ENCODE peak calls at places on chromosomes 16 and 17, in six cellular contexts. S is AG08396; O is NCI-H2171; E is NCI-H524 treated with DMSO at 0.1 percent for 48 hours; T is nucleus accumbens; Q is activated CD8-positive, alpha-beta T cell treated with anti-CD3 and anti-CD28 coated beads, Interleukin-2, amount 10 ng/mL, durations not matched to agents 7 days and 5 days. A is an unnamed sample.

GRCh38 chr16:70304892-70305448 is 6.0 kb downstream of the DDX19B start:
- DNase-seq in E (no peak), S (no peak), T (no peak), Q (no peak), O (no peak), A (no peak)

GRCh38 chr17:60043846-60044245 is 34.9 kb downstream of the HEATR6 start:
- DNase-seq in Q (no peak), O (no peak), E (no peak), T (no peak), S (no peak), A (no peak)

GRCh38 chr17:76840443-76840767 is 27.8 kb upstream of the MGAT5B start:
- DNase-seq in O (no peak), Q (no peak), E (no peak), S (no peak), T (no peak), A (no peak)

GRCh38 chr17:6454495-6455320 is 10.5 kb downstream of the PIMREG start:
- DNase-seq in O (no peak), E (no peak), Q (no peak), S (no peak), T (no peak), A (no peak)

GRCh38 chr16:48810803-48811453 is 200.9 kb upstream of the N4BP1 start:
- DNase-seq in T (no peak), Q (no peak), S (no peak), O (no peak), E (no peak), A (no peak)

GRCh38 chr17:54426287-54426886 is 474.3 kb upstream of the TOM1L1 start:
- DNase-seq in O (no peak), Q (no peak), S (no peak), E (peak), T (no peak), A (no peak)

GRCh38 chr16:72877374-72878028 is 170.4 kb downstream of the ZFHX3 start:
- DNase-seq in T (no peak), S (peak), E (no peak), O (no peak), Q (no peak), A (no peak)

GRCh38 chr16:89191033-89191900 is 9.1 kb downstream of the SLC22A31 start:
- DNase-seq in E (no peak), O (no peak), Q (no peak), T (no peak), S (no peak), A (no peak)

GRCh38 chr17:82791532-82791931 is 39.7 kb downstream of the TBCD start:
- DNase-seq in E (no peak), Q (no peak), T (peak), S (peak), O (no peak), A (no peak)

GRCh38 chr17:18280239-18280638 is 19.8 kb downstream of the MIEF2 start:
- DNase-seq in S (no peak), T (no peak), E (no peak), O (no peak), Q (no peak), A (no peak)

GRCh38 chr16:644556-644955 is 2.9 kb downstream of the MCRIP2 start:
- DNase-seq in E (no peak), Q (no peak), S (no peak), O (no peak), T (no peak), A (no peak)